ENCODE peak calls at places on chromosome X, in four cellular contexts. J is hepatocyte, V is fibroblast of the aortic adventitia, P is astrocyte of the cerebellum. A is an unnamed sample.

GRCh38 chrX:22395372-22395771 is 122.7 kb downstream of the CBLL2 start:
- DNase-seq in J (no peak), V (no peak), P (no peak), A (peak)

GRCh38 chrX:24774650-24775049 is 80.9 kb downstream of the POLA1 start:
- DNase-seq in J (no peak), V (no peak), P (no peak), A (no peak)

GRCh38 chrX:68826113-68826980 is 2.5 kb upstream of the EFNB1 start:
- DNase-seq in J (no peak), V (peak), P (no peak), A (no peak)

GRCh38 chrX:110097920-110098319 is 95.0 kb downstream of the TMEM164 start:
- DNase-seq in J (no peak), V (no peak), P (no peak), A (no peak)

GRCh38 chrX:77742788-77743476 is 43.1 kb downstream of the ATRX start:
- DNase-seq in J (no peak), V (peak), P (no peak), A (no peak)

GRCh38 chrX:9091253-9091652 is 57.3 kb upstream of the FAM9B start:
- DNase-seq in J (no peak), V (no peak), P (no peak), A (no peak)

GRCh38 chrX:54386314-54386713 is 28.5 kb upstream of the WNK3 start:
- DNase-seq in J (no peak), V (no peak), P (no peak), A (no peak)

GRCh38 chrX:69503835-69504625 is at the start of gene NALF2:
- DNase-seq in J (peak), V (peak), P (no peak), A (peak)

GRCh38 chrX:63434665-63435064 is 83.5 kb upstream of the SPIN4 start:
- DNase-seq in J (peak), V (peak), P (no peak), A (no peak)

GRCh38 chrX:19883878-19884277 is 3.5 kb downstream of the SH3KBP1 start:
- DNase-seq in J (no peak), V (no peak), P (no peak), A (no peak)

GRCh38 chrX:16745659-16746058 is 26.2 kb downstream of the SYAP1 start:
- DNase-seq in J (no peak), V (no peak), P (no peak), A (no peak)

GRCh38 chrX:100980608-100981497 is 11.3 kb downstream of the ARL13A start:
- DNase-seq in J (no peak), V (peak), P (peak), A (peak)

GRCh38 chrX:119155416-119156035 is 27.9 kb upstream of the KIAA1210 start:
- DNase-seq in J (peak), V (peak), P (no peak), A (peak)

GRCh38 chrX:13339607-13340006 is 19.8 kb upstream of the ATXN3L start:
- DNase-seq in J (no peak), V (peak), P (no peak), A (no peak)

GRCh38 chrX:72002886-72003285 is 92.2 kb downstream of the NHSL2 start:
- DNase-seq in J (no peak), V (no peak), P (peak), A (peak)

GRCh38 chrX:3295731-3296130 is 50.7 kb downstream of the MXRA5 start:
- DNase-seq in J (no peak), V (no peak), P (no peak), A (no peak)

GRCh38 chrX:150219374-150220185 is 143.5 kb upstream of the MAMLD1 start:
- DNase-seq in J (no peak), V (peak), P (no peak), A (peak)

GRCh38 chrX:56793533-56794320 is 64.7 kb downstream of the NBDY start:
- DNase-seq in J (no peak), V (no peak), P (no peak), A (no peak)

GRCh38 chrX:10496345-10496965 is 123.9 kb downstream of the MID1 start:
- DNase-seq in J (no peak), V (peak), P (peak), A (peak)

GRCh38 chrX:63282077-63282476 is 69.1 kb downstream of the SPIN4 start:
- DNase-seq in J (no peak), V (no peak), P (no peak), A (no peak)

GRCh38 chrX:11196476-11196875 is 85.3 kb downstream of the HCCS start:
- DNase-seq in J (no peak), V (no peak), P (peak), A (no peak)

GRCh38 chrX:48695524-48695875 is 1.0 kb upstream of the SUV39H1 start:
- DNase-seq in J (no peak), V (no peak), P (no peak), A (no peak)

GRCh38 chrX:117998171-117998570 is 118.4 kb downstream of the KLHL13 start:
- DNase-seq in J (no peak), V (no peak), P (no peak), A (no peak)

GRCh38 chrX:17521871-17522693 is 147.1 kb downstream of the NHS start:
- DNase-seq in J (peak), V (peak), P (no peak), A (peak)

GRCh38 chrX:40282901-40283674 is 185.3 kb upstream of the BCOR start:
- DNase-seq in J (no peak), V (peak), P (peak), A (peak)

GRCh38 chrX:68830486-68831404 is 1.9 kb downstream of the EFNB1 start:
- DNase-seq in J (peak), V (no peak), P (no peak), A (no peak)

GRCh38 chrX:96433409-96434122 is 251.1 kb upstream of the DIAPH2 start:
- DNase-seq in J (no peak), V (no peak), P (no peak), A (no peak)

GRCh38 chrX:118730500-118731247 is 3.3 kb downstream of the IL13RA1 start:
- DNase-seq in J (no peak), V (peak), P (no peak), A (peak)

GRCh38 chrX:103488332-103488731 is 31.0 kb downstream of the RAB40A start:
- DNase-seq in J (no peak), V (peak), P (no peak), A (peak)

GRCh38 chrX:11632732-11633131 is 33.0 kb downstream of the ARHGAP6 start:
- DNase-seq in J (no peak), V (no peak), P (no peak), A (no peak)

GRCh38 chrX:136497556-136498048 is at the start of gene HTATSF1:
- DNase-seq in J (no peak), V (no peak), P (no peak), A (no peak)

GRCh38 chrX:12967711-12968465 is 7.0 kb upstream of the TMSB4X start:
- DNase-seq in J (no peak), V (no peak), P (no peak), A (no peak)

GRCh38 chrX:53666171-53666570 is 20.3 kb downstream of the HUWE1 start:
- DNase-seq in J (no peak), V (no peak), P (no peak), A (no peak)

GRCh38 chrX:125205918-125206665 is 113.6 kb upstream of the TEX13C start:
- DNase-seq in J (peak), V (no peak), P (no peak), A (peak)
- H3K4me3 ChIP-seq in J (peak), V (no peak), P (peak), A (peak)

GRCh38 chrX:106619797-106620196 is 8.0 kb downstream of the RADX start:
- DNase-seq in J (no peak), V (peak), P (no peak), A (peak)
- TF ChIP-seq CTCF in J (peak), V (peak), P (peak), A (peak)

DNA sequence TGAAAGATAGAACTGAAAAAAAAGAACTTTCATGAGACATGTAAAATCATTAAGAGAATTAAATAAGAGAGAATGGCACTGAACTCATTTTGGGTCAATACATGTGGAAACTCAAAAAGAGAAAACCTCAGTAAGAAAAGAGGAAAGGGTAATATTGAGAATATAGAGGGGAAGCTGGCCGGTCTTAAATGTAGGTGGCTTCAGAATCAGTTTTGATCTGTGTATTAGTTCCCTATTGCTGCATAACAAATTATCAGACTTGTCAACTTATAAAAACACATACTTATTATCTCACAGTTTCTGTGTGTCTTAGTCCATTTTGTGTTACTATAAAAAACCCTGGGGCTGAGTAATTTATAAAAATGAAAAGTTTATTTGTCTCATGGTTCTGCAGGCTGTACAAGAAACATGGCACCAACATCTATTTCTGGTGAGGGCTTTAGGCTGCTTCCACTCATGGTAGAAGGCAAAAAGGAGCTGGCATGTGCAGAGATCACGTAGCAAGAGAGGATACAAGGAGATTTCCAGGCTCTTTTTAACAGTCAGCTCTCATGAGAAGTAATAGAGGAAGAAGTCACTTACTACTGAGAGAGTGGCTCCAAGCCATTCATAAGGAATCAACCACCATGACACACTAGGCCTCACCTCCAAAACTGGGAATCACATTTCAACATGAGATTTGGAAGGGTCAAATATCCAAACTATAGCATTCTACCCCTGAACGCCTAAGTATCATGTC is 29.6 kb downstream of the SATL1 start:
- DNase-seq in J (no peak), V (no peak), P (no peak), A (no peak)
- H3K4me3 ChIP-seq in J (no peak), V (no peak), P (no peak), A (no peak)

DNA sequence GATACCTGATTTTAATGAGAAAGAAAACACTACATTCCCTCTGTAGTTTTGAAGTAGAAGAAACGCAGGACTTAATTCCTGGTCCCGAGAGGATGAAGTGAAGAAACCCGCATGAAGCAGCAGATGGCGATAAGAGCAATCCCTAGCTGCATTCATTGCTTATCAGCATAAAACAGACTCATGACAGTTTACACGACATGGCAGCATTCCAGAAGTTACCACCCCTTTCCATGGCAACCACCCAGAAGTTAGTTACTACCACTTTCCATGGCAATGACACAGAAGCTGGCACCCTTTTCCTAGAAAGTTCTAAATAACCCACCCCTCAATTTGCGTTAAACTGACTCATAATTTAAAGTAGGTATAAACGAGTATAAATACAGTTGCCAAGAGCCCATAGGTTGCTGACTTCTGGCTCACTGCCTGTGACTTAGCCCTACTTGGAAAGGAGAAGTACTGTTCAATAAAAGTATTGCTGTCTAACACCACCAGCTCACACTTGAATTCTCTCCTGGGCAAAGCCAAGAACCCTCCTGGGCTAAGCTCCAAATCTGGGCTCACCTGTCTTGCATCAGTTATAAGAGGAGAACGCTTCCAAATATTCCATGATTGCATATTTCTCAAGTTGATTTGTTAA is 5.5 kb upstream of the XAGE2 start:
- DNase-seq in J (peak), V (peak), P (no peak), A (no peak)
- TF ChIP-seq CTCF in J (peak), V (no peak), P (no peak), A (no peak)

GRCh38 chrX:154412468-154412867 is 1.1 kb downstream of the TAFAZZIN start:
- DNase-seq in J (peak), V (no peak), P (no peak), A (no peak)

GRCh38 chrX:154411981-154412340 is 622 bp downstream of the TAFAZZIN start:
- DNase-seq in J (peak), V (peak), P (no peak), A (peak)

GRCh38 chrX:154408659-154409221 is 314 bp downstream of the DNASE1L1 start:
- DNase-seq in J (no peak), V (no peak), P (no peak), A (no peak)

GRCh38 chrX:154411322-154411980 is at the start of gene TAFAZZIN:
- DNase-seq in J (peak), V (peak), P (no peak), A (peak)

DNA sequence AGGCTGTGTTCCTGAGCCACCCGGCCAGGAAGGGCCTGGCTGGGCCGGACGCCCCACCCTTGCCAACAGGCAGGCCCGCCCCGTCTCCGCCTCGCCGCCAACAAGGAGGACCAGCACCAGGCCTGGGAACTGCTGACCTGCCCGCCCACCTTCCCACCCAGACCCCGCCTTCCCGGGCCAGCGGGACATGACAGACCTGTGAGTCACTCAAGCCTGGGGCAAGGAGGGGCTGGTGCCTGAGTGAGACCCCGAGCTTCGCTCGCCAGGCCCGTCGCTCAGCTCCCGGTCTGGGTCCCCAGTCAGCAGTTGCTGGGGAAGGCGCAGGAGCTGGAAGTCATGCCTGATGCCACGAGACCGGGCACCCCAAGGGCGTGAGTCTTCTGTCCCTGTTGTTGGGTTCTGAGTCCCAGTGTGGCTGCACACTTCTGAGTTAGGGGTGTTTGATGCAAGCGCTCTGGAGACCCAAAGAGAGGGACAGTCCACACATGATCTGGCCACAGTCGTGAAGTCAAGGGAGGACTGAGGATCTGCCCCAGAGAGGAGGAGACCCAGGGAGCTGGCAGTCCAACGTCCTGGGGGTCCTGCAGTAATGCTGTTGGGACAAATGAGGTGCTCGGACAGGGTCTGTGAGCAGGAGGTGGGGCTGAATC is at the start of gene DNASE1L1:
- DNase-seq in J (peak), V (peak), P (peak), A (peak)
- H3K4me3 ChIP-seq in J (no peak), V (peak), P (peak), A (peak)

DNA sequence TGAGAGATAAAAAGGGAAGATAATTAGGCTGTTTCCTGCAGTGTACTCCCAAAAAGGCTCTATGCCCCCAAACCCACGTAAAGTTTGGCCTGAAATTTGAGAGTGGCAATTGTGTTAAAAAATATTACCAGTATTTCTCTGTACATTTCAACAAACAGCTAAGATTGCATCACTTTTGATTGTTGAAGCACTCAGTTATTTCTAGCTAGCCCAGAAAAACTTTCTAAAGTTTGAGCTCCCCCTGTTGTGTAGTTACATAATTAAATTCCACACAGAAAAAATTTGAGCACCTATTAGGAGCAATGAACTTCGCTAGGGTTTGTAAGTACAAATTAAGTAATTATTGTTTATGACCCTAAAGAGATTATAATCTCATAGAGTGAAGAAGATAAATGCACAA is 109.4 kb downstream of the DLG3 start:
- DNase-seq in J (peak), V (peak), P (peak), A (peak)
- TF ChIP-seq CTCF in J (peak), V (no peak), P (no peak), A (no peak)

A was measured in astrocyte of the spinal cord.